ENCODE peak calls at places on chromosomes 13 and 19, in seven cellular contexts. O is NCI-H1105 treated with DMSO at 0.1 percent for 48 hours; X is GM19239; V is stimulated activated CD8-positive, alpha-beta memory T cell treated with anti-CD3 and anti-CD28 coated beads, Interleukin-15, amount 100 ng/mL, for 1 hour; A is amygdala; G is germinal center; S is colonic mucosa. R is an unnamed sample.
A peak's percentile ranks its signal among the peaks of the same experiment; 100 is the strongest.

GRCh38 chr19:8366961-8367326 is 3.0 kb downstream of the ANGPTL4 start:
- DNase-seq in O (no peak), X (no peak), V (no peak), A (no peak), G (no peak), S (no peak), R (no peak)

GRCh38 chr13:112042496-112042895 is 24.5 kb upstream of the SOX1 start:
- DNase-seq in O (no peak), X (no peak), V (no peak), A (no peak), G (no peak), S (no peak), R (no peak)

GRCh38 chr19:4997297-4997696 is 28.4 kb downstream of the KDM4B start:
- DNase-seq in O (no peak), X (no peak), V (no peak), A (no peak), G (no peak), S (no peak), R (no peak)

GRCh38 chr13:71149498-71150363 is 717.3 kb downstream of the DACH1 start:
- DNase-seq in O (peak; percentile 84), X (no peak), V (no peak), A (no peak), G (no peak), S (no peak), R (no peak)

GRCh38 chr19:4781851-4782250 is 9.7 kb upstream of the FEM1A start:
- DNase-seq in O (no peak), X (no peak), V (no peak), A (no peak), G (no peak), S (no peak), R (no peak)

GRCh38 chr19:46659151-46660007 is 1.6 kb downstream of the DACT3 start:
- DNase-seq in O (no peak), X (no peak), V (no peak), A (peak; percentile 41), G (no peak), S (peak; percentile 38), R (peak; percentile 64)

GRCh38 chr13:24213932-24214331 is 53.4 kb downstream of the SPATA13 start:
- DNase-seq in O (no peak), X (no peak), V (no peak), A (no peak), G (no peak), S (no peak), R (no peak)

GRCh38 chr13:100508391-100508790 is 80.2 kb downstream of the GGACT start:
- DNase-seq in O (no peak), X (no peak), V (no peak), A (no peak), G (no peak), S (no peak), R (no peak)

GRCh38 chr13:89514534-89515312 is 1832.8 kb upstream of the MIR17HG start:
- DNase-seq in O (peak; percentile 13), X (no peak), V (no peak), A (no peak), G (no peak), S (no peak), R (no peak)

R was measured in AG08396.